ENCODE peak calls at places on chromosomes 11 and 22, in six cellular contexts. V is foreskin keratinocyte, B is NCI-H1092, G is GM12864, H is Calu3, E is memory B cell. U is an unnamed sample.

GRCh38 chr11:130907229-130907628 is 9.1 kb downstream of the SNX19 start:
- DNase-seq in V (no peak), B (no peak), G (no peak), H (no peak), E (no peak), U (no peak)

GRCh38 chr22:36069368-36069767 is 40.7 kb upstream of the RBFOX2 start:
- DNase-seq in V (no peak), B (no peak), G (no peak), H (no peak), E (no peak), U (no peak)

GRCh38 chr11:122491486-122491885 is 164.0 kb upstream of the UBASH3B start:
- DNase-seq in V (peak; percentile 90), B (no peak), G (no peak), H (no peak), E (no peak), U (no peak)

GRCh38 chr11:18392434-18393321 is 1.7 kb upstream of the LDHA start:
- DNase-seq in V (no peak), B (no peak), G (no peak), H (no peak), E (no peak), U (no peak)

GRCh38 chr11:26245046-26245445 is 86.9 kb upstream of the ANO3 start:
- DNase-seq in V (peak; percentile 21), B (no peak), G (no peak), H (no peak), E (no peak), U (no peak)

GRCh38 chr11:113195728-113196127 is 118.7 kb upstream of the TTC12 start:
- DNase-seq in V (no peak), B (no peak), G (no peak), H (no peak), E (no peak), U (no peak)

GRCh38 chr11:46281374-46281831 is 3.9 kb downstream of the CREB3L1 start:
- DNase-seq in V (no peak), B (no peak), G (no peak), H (no peak), E (no peak), U (no peak)

GRCh38 chr11:2699185-2699530 is 636 bp downstream of the KCNQ1OT1 start:
- DNase-seq in V (no peak), B (no peak), G (no peak), H (peak; percentile 12), E (no peak), U (no peak)

GRCh38 chr11:13448876-13449275 is 14.1 kb downstream of the BTBD10 start:
- DNase-seq in V (no peak), B (no peak), G (no peak), H (no peak), E (no peak), U (no peak)